ENCODE peak calls at places on chromosomes 12 and 14, in eight cellular contexts. Y is glomerular endothelial cell, Z is left ventricle myocardium inferior, Q is substantia nigra, G is adrenal gland, V is SK-MEL-5, K is progenitor cell of endocrine pancreas, H is left colon. S is an unnamed sample.

GRCh38 chr14:73824116-73824515 is 27.5 kb upstream of the PTGR2 start:
- DNase-seq in Y (no peak), Z (no peak), Q (no peak), G (peak), V (no peak), K (no peak), H (no peak), S (no peak)

GRCh38 chr12:110253176-110253575 is 27.9 kb upstream of the ATP2A2 start:
- DNase-seq in Y (no peak), Z (peak), Q (peak), G (peak), V (no peak), K (no peak), H (peak), S (peak)

GRCh38 chr12:123748661-123749060 is 13.4 kb upstream of the DNAH10 start:
- DNase-seq in Y (no peak), Z (no peak), Q (no peak), G (no peak), V (no peak), K (no peak), H (no peak), S (no peak)

GRCh38 chr14:75561013-75561432 is 17.4 kb upstream of the FLVCR2 start:
- DNase-seq in Y (no peak), Z (peak), Q (peak), G (peak), V (peak), K (peak), H (peak), S (peak)

GRCh38 chr12:127130506-127131100 is 1136.4 kb upstream of the TMEM132C start:
- DNase-seq in Y (no peak), Z (no peak), Q (no peak), G (no peak), V (no peak), K (no peak), H (no peak), S (no peak)

GRCh38 chr14:70887207-70888150 is 19.8 kb upstream of the PCNX1 start:
- DNase-seq in Y (no peak), Z (no peak), Q (no peak), G (peak), V (no peak), K (no peak), H (no peak), S (no peak)

GRCh38 chr12:92158711-92159534 is 13.3 kb upstream of the BTG1 start:
- DNase-seq in Y (no peak), Z (no peak), Q (no peak), G (no peak), V (peak), K (no peak), H (no peak), S (no peak)

GRCh38 chr12:27682534-27682933 is 13.7 kb upstream of the REP15 start:
- DNase-seq in Y (no peak), Z (no peak), Q (no peak), G (no peak), V (no peak), K (no peak), H (no peak), S (no peak)